ENCODE peak calls at places on chromosomes 7 and 10, in ten cellular contexts. J, Y, N, M, B, X, Z, T, R and U are unnamed samples.

GRCh38 chr10:60914676-60915075 is 29.3 kb downstream of the RHOBTB1 start:
- ATAC-seq in T (peak), B (no peak), N (peak), Y (peak), R (no peak), M (no peak), X (no peak), Z (no peak), J (no peak), U (peak)

GRCh38 chr7:50615519-50615845 is 50.3 kb upstream of the DDC start:
- ATAC-seq in B (no peak), N (no peak), Y (no peak), J (no peak), Z (no peak), R (no peak), X (no peak), T (peak), M (no peak), U (no peak)

GRCh38 chr7:17745588-17745987 is 194.7 kb downstream of the SNX13 start:
- ATAC-seq in J (no peak), T (no peak), Z (no peak), R (no peak), N (no peak), X (no peak), M (no peak), Y (no peak), B (no peak), U (no peak)

GRCh38 chr7:111083423-111083822 is 7.5 kb upstream of the LRRN3 start:
- ATAC-seq in J (peak), Y (no peak), X (peak), B (no peak), Z (peak), N (no peak), T (no peak), R (peak), M (peak), U (no peak)

GRCh38 chr7:123673752-123674398 is 18.2 kb downstream of the LMOD2 start:
- ATAC-seq in R (no peak), X (no peak), M (no peak), J (no peak), N (peak), T (no peak), Y (peak), B (no peak), Z (no peak), U (no peak)

GRCh38 chr7:47758546-47758945 is 176.6 kb upstream of the TNS3 start:
- ATAC-seq in T (no peak), N (no peak), Y (no peak), R (no peak), Z (no peak), M (no peak), X (no peak), B (no peak), J (no peak), U (no peak)

GRCh38 chr7:2139004-2139652 is 93.6 kb downstream of the MAD1L1 start:
- ATAC-seq in Z (no peak), N (no peak), B (no peak), J (no peak), Y (no peak), T (no peak), X (no peak), M (no peak), R (no peak), U (no peak)

GRCh38 chr10:73965890-73966768 is 31.8 kb upstream of the VCL start:
- ATAC-seq in Z (no peak), X (no peak), Y (peak), R (no peak), N (peak), M (no peak), T (peak), J (peak), B (peak), U (peak)

GRCh38 chr7:30154111-30154587 is 19.4 kb downstream of the MTURN start:
- ATAC-seq in T (no peak), M (no peak), Z (no peak), X (no peak), R (no peak), J (no peak), Y (no peak), B (no peak), N (no peak), U (no peak)

GRCh38 chr7:153444591-153444990 is 607.6 kb upstream of the DPP6 start:
- ATAC-seq in Y (no peak), T (no peak), R (no peak), N (no peak), X (no peak), Z (no peak), J (no peak), M (no peak), B (no peak), U (no peak)

GRCh38 chr10:34866848-34867247 is 51.8 kb upstream of the PARD3 start:
- ATAC-seq in M (no peak), T (no peak), R (no peak), Y (no peak), B (no peak), X (no peak), N (no peak), Z (no peak), J (no peak), U (no peak)

GRCh38 chr10:73857446-73857845 is 16.9 kb downstream of the CAMK2G start:
- ATAC-seq in J (no peak), X (peak), M (peak), Z (peak), Y (no peak), R (peak), B (peak), N (no peak), T (no peak), U (no peak)

GRCh38 chr10:88270061-88270808 is 312.9 kb downstream of the RNLS start:
- ATAC-seq in M (no peak), J (peak), N (no peak), Z (no peak), Y (no peak), B (no peak), T (no peak), R (no peak), X (no peak), U (no peak)

GRCh38 chr7:24965831-24966708 is 13.9 kb downstream of the OSBPL3 start:
- ATAC-seq in N (peak), B (no peak), M (peak), R (peak), Y (no peak), T (peak), J (peak), X (peak), Z (peak), U (peak)

GRCh38 chr7:107262857-107263256 is 94.1 kb downstream of the HBP1 start:
- ATAC-seq in Z (no peak), B (no peak), J (no peak), M (no peak), Y (peak), N (peak), R (no peak), T (no peak), X (no peak), U (no peak)

GRCh38 chr10:95394161-95394880 is 103.5 kb upstream of the PDLIM1 start:
- ATAC-seq in N (no peak), R (no peak), Z (peak), B (peak), J (no peak), T (no peak), X (no peak), M (peak), Y (no peak), U (no peak)

GRCh38 chr10:51397244-51397643 is 302.2 kb downstream of the CSTF2T start:
- ATAC-seq in R (no peak), M (no peak), J (no peak), B (no peak), N (no peak), Y (no peak), T (peak), Z (no peak), X (no peak), U (no peak)

GRCh38 chr7:154794147-154794780 is 208.7 kb downstream of the PAXIP1 start:
- ATAC-seq in Y (peak), J (peak), T (peak), M (no peak), X (no peak), N (no peak), B (no peak), Z (peak), R (no peak), U (no peak)

GRCh38 chr7:148914208-148914777 is 30.2 kb upstream of the EZH2 start:
- ATAC-seq in J (peak), N (no peak), R (no peak), M (peak), Y (peak), B (peak), Z (peak), X (no peak), T (no peak), U (no peak)

GRCh38 chr10:131732631-131733127 is 168.1 kb upstream of the PPP2R2D start:
- ATAC-seq in M (no peak), J (no peak), T (no peak), Y (no peak), Z (no peak), B (no peak), X (no peak), R (no peak), N (no peak), U (no peak)

GRCh38 chr7:91784469-91784868 is 96.0 kb downstream of the MTERF1 start:
- ATAC-seq in N (no peak), M (no peak), J (peak), R (no peak), Y (peak), T (peak), Z (no peak), X (no peak), B (no peak), U (no peak)

GRCh38 chr7:148804343-148805234 is 79.5 kb downstream of the EZH2 start:
- ATAC-seq in R (no peak), X (no peak), N (no peak), T (no peak), Z (no peak), B (no peak), Y (no peak), J (no peak), M (no peak), U (no peak)

GRCh38 chr10:114768394-114768786 is 53.2 kb upstream of the FHIP2A start:
- ATAC-seq in N (no peak), B (peak), T (no peak), X (peak), Z (no peak), R (no peak), M (no peak), J (peak), Y (peak), U (peak)

GRCh38 chr10:11493646-11494045 is 117.8 kb downstream of the USP6NL start:
- ATAC-seq in X (no peak), T (no peak), R (no peak), Z (no peak), B (no peak), N (no peak), J (no peak), Y (no peak), M (no peak), U (no peak)

GRCh38 chr10:89086801-89087513 is 96.4 kb downstream of the FAS start:
- ATAC-seq in B (no peak), X (no peak), Z (peak), N (peak), Y (peak), J (peak), T (peak), R (no peak), M (peak), U (peak)